ENCODE peak calls at places on chromosome 9, in ten cellular contexts. W, B, Z, L, C, V, E, M, Q and D are unnamed samples.

GRCh38 chr9:98019098-98019497 is 36.0 kb downstream of the ANP32B start:
- DNase-seq in W (no peak), B (no peak), Z (no peak), L (no peak), C (no peak), V (no peak), E (no peak), M (no peak), Q (no peak), D (no peak)

GRCh38 chr9:80028501-80028900 is 456.7 kb downstream of the TLE4 start:
- DNase-seq in W (no peak), B (no peak), Z (no peak), L (no peak), C (no peak), V (peak; percentile 31), E (no peak), M (no peak), Q (no peak), D (no peak)

GRCh38 chr9:127096208-127096607 is 26.2 kb downstream of the ANGPTL2 start:
- DNase-seq in W (no peak), B (no peak), Z (peak; percentile 39), L (no peak), C (no peak), V (no peak), E (no peak), M (no peak), Q (no peak), D (no peak)

GRCh38 chr9:90927496-90927895 is 125.9 kb downstream of the SYK start:
- DNase-seq in W (no peak), B (no peak), Z (no peak), L (no peak), C (no peak), V (no peak), E (no peak), M (no peak), Q (no peak), D (no peak)

GRCh38 chr9:68905129-68905528 is 108.8 kb downstream of the PRKACG start:
- DNase-seq in W (no peak), B (no peak), Z (no peak), L (no peak), C (no peak), V (no peak), E (no peak), M (no peak), Q (no peak), D (no peak)

GRCh38 chr9:129487658-129488483 is 133.0 kb downstream of the C9orf50 start:
- DNase-seq in W (peak; percentile 59), B (no peak), Z (peak; percentile 79), L (no peak), C (peak; percentile 47), V (peak; percentile 69), E (peak; percentile 71), M (no peak), Q (no peak), D (no peak)

GRCh38 chr9:78666818-78667429 is 370.0 kb downstream of the PSAT1 start:
- DNase-seq in W (no peak), B (no peak), Z (no peak), L (no peak), C (no peak), V (no peak), E (no peak), M (no peak), Q (no peak), D (no peak)

GRCh38 chr9:116232425-116233159 is 79.0 kb downstream of the PAPPA start:
- DNase-seq in W (no peak), B (no peak), Z (no peak), L (no peak), C (no peak), V (peak; percentile 15), E (no peak), M (peak; percentile 58), Q (no peak), D (no peak)

GRCh38 chr9:135379540-135380267 is 99.9 kb upstream of the PPP1R26 start:
- DNase-seq in W (no peak), B (no peak), Z (no peak), L (no peak), C (no peak), V (no peak), E (no peak), M (no peak), Q (no peak), D (no peak)

GRCh38 chr9:93038918-93039317 is 19.6 kb upstream of the SUSD3 start:
- DNase-seq in W (no peak), B (no peak), Z (no peak), L (no peak), C (no peak), V (no peak), E (no peak), M (no peak), Q (no peak), D (no peak)

GRCh38 chr9:114272739-114273431 is 50.0 kb upstream of the ORM1 start:
- DNase-seq in W (no peak), B (no peak), Z (peak; percentile 40), L (no peak), C (no peak), V (no peak), E (peak; percentile 8), M (no peak), Q (no peak), D (no peak)

GRCh38 chr9:131361202-131361833 is 32.6 kb upstream of the PRRC2B start:
- DNase-seq in W (no peak), B (peak; percentile 20), Z (no peak), L (no peak), C (no peak), V (peak; percentile 16), E (peak; percentile 38), M (no peak), Q (peak; percentile 8), D (no peak)

GRCh38 chr9:131365546-131365945 is 28.3 kb upstream of the PRRC2B start:
- DNase-seq in W (no peak), B (no peak), Z (no peak), L (no peak), C (no peak), V (no peak), E (no peak), M (no peak), Q (no peak), D (no peak)

GRCh38 chr9:131367445-131367844 is 26.4 kb upstream of the PRRC2B start:
- DNase-seq in W (no peak), B (no peak), Z (no peak), L (no peak), C (no peak), V (no peak), E (no peak), M (no peak), Q (no peak), D (no peak)

GRCh38 chr9:131370638-131371037 is 23.2 kb upstream of the PRRC2B start:
- DNase-seq in W (no peak), B (no peak), Z (no peak), L (no peak), C (no peak), V (no peak), E (no peak), M (no peak), Q (no peak), D (no peak)

DNA sequence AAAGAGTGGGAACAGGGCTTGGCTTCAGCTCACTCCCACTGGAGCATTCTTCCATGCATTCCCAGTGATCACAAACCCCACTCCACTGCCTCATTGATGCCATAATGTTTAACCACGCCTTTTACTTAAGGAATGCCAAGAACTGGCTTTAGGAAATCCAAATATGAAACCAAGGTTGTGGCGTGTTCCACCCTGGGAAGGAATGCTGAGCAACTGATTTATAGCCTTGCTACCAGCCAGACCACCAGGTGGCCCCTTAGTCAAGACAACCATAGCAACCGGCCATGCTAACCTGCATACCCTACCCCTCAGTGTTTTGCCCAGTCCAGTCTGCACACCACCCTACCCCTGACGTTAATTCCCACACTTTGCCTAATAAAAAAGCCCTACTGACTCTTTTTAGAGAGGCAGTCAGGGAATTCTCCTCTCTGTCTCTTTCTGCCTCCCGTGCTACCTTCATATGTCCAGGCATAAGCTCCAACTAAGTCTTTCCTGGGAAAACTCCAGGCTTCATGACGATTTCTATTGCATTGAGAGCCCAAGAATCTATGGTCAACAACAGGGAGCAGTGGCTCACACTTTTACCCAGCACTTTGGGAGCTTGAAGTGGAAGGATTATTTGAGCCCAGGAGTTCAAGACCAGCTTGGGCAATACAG is 27.0 kb upstream of the PRRC2B start:
- DNase-seq in W (peak; percentile 26), B (peak; percentile 25), Z (peak; percentile 78), L (peak; percentile 37), C (no peak), V (peak; percentile 88), E (no peak), M (peak; percentile 65), Q (peak; percentile 40), D (no peak)
- TF ChIP-seq CTCF in W (peak; percentile 63), B (no peak), Z (peak; percentile 75), L (no peak), C (peak; percentile 40), V (peak; percentile 55), E (peak; percentile 38), M (peak; percentile 47), Q (no peak), D (peak; percentile 25)

DNA sequence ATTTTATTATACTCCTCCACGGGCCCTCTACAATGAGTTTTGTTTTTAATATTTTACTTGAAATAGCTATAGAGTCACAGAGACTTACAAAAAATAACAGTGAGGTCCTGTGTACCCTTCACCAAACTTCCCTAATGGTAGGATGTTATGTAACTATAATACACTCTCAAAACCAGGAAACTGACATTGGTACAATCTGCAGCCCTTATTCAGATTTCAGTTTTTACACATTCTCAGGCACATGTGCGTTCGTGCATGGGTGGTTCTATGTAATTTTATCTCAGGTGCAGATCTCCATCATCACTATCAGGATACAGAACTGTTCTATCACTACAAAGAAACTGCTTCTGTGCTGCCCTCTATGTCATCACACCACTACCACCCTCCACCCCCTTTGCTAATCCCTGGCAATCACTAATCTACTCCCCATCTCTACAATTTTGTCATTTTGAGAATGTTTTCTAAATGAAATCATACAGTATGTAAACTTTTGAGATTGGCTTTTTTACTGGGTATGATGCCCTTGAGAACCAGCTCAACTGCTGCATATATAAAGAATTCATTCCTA is 16.4 kb downstream of the RAB14 start:
- DNase-seq in W (no peak), B (no peak), Z (no peak), L (no peak), C (no peak), V (no peak), E (no peak), M (no peak), Q (no peak), D (no peak)
- TF ChIP-seq CTCF in W (no peak), B (no peak), Z (no peak), L (no peak), C (no peak), V (no peak), E (no peak), M (no peak), Q (no peak), D (no peak)

GRCh38 chr9:131601683-131602181 is 56.4 kb downstream of the PRRT1B start:
- DNase-seq in W (no peak), B (no peak), Z (no peak), L (no peak), C (no peak), V (no peak), E (no peak), M (no peak), Q (no peak), D (no peak)
- TF ChIP-seq CTCF in W (no peak), B (no peak), Z (no peak), L (no peak), C (no peak), V (no peak), E (no peak), M (no peak), Q (no peak), D (no peak)

DNA sequence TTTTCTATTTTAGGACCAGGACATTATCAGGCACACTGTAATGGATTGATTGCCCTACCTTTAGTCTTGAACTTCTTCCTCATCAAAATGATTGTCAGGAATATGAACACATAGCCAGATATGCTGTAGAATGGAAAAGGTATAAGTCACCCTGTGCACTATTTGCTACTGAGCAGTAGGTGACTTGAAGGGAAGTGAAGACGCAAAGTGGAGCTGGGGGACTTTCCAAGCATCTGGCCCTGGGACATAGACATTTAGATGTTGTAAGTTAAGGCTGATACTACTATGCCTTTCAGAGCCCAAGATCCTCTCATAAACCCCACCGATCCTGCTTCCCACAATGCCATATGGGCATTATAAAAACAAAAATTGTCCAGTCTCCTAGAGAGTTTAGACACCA is 174.5 kb downstream of the DOCK8 start:
- DNase-seq in W (no peak), B (no peak), Z (no peak), L (no peak), C (no peak), V (no peak), E (no peak), M (no peak), Q (no peak), D (no peak)
- TF ChIP-seq CTCF in W (no peak), B (no peak), Z (no peak), L (no peak), C (no peak), V (no peak), E (no peak), M (no peak), Q (no peak), D (no peak)